ENCODE peak calls at places on chromosomes 7 and 10, in six cellular contexts. W is NCI-H1092; Y is heart left ventricle; E is CD8-positive, alpha-beta memory T cell; F is GM23338; O is nephron progenitor cell. R is an unnamed sample.

GRCh38 chr10:79401015-79401921 is 44.2 kb downstream of the ZCCHC24 start:
- DNase-seq in W (no peak), Y (peak), E (no peak), F (no peak), O (peak), R (no peak)

GRCh38 chr10:19819419-19820033 is 3.3 kb downstream of the PLXDC2 start:
- DNase-seq in W (no peak), Y (peak), E (no peak), F (peak), O (peak), R (no peak)

GRCh38 chr7:131653418-131654248 is 97.2 kb upstream of the PODXL start:
- DNase-seq in W (no peak), Y (no peak), E (no peak), F (no peak), O (no peak), R (no peak)

GRCh38 chr7:75534727-75535307 is 42.7 kb downstream of the SPDYE5 start:
- DNase-seq in W (no peak), Y (no peak), E (no peak), F (no peak), O (no peak), R (no peak)

GRCh38 chr10:113073549-113074189 is 123.6 kb downstream of the TCF7L2 start:
- DNase-seq in W (no peak), Y (peak), E (no peak), F (peak), O (no peak), R (no peak)

GRCh38 chr7:111329367-111330234 is 232.7 kb downstream of the IMMP2L start:
- DNase-seq in W (no peak), Y (no peak), E (no peak), F (peak), O (no peak), R (no peak)

GRCh38 chr10:103333934-103334520 is 16.9 kb downstream of the PCGF6 start:
- DNase-seq in W (no peak), Y (no peak), E (no peak), F (peak), O (no peak), R (peak)

GRCh38 chr10:85600026-85600743 is 766.4 kb downstream of the GRID1 start:
- DNase-seq in W (no peak), Y (no peak), E (no peak), F (no peak), O (no peak), R (no peak)

GRCh38 chr10:78390817-78391216 is 357.2 kb downstream of the RPS24 start:
- DNase-seq in W (no peak), Y (no peak), E (no peak), F (no peak), O (no peak), R (no peak)

GRCh38 chr7:129299889-129300288 is 75.1 kb downstream of the AHCYL2 start:
- DNase-seq in W (no peak), Y (no peak), E (no peak), F (no peak), O (no peak), R (no peak)

GRCh38 chr10:44963772-44964633 is 4.4 kb downstream of the RASSF4 start:
- DNase-seq in W (no peak), Y (peak), E (no peak), F (peak), O (peak), R (no peak)

R was measured in naive B cell.